ENCODE peak calls at places on chromosomes 4 and X, in eight cellular contexts. T is astrocyte of the spinal cord; I is pulmonary artery endothelial cell; L is posterior cingulate gyrus; P is kidney tubule cell; G is M059J; E is stimulated activated CD4-positive, alpha-beta T cell treated with anti-CD3 and anti-CD28 coated beads, TNF-alpha, amount 100 ng/mL, for 48 hours; H is dorsolateral prefrontal cortex. W is an unnamed sample.

GRCh38 chr4:94763005-94763404 is 5.2 kb downstream of the BMPR1B start:
- DNase-seq in G (no peak), P (no peak), I (no peak), H (no peak), L (no peak), E (no peak), T (no peak), W (no peak)

GRCh38 chrX:112630187-112630586 is 49.6 kb downstream of the LHFPL1 start:
- DNase-seq in T (no peak), P (no peak), G (peak; percentile 21), I (no peak), L (no peak), H (no peak), E (no peak), W (no peak)

GRCh38 chrX:104351173-104351769 is 96.5 kb upstream of the ESX1 start:
- DNase-seq in H (no peak), L (no peak), E (no peak), P (peak; percentile 87), I (peak; percentile 29), T (peak; percentile 79), G (peak; percentile 86), W (no peak)

GRCh38 chr4:3520276-3520675 is 11.9 kb downstream of the LRPAP1 start:
- DNase-seq in I (no peak), H (no peak), T (no peak), G (no peak), L (peak; percentile 20), P (no peak), E (no peak), W (no peak)

GRCh38 chr4:128782076-128782715 is 27.3 kb upstream of the JADE1 start:
- DNase-seq in I (no peak), E (peak; percentile 6), T (no peak), H (no peak), G (no peak), L (no peak), P (peak; percentile 49), W (no peak)

GRCh38 chr4:74032064-74032463 is 6.4 kb downstream of the CXCL3 start:
- DNase-seq in I (peak; percentile 35), L (no peak), G (peak; percentile 21), H (no peak), T (no peak), E (no peak), P (peak; percentile 68), W (no peak)

GRCh38 chr4:86919824-86920223 is 15.0 kb upstream of the AFF1 start:
- DNase-seq in L (no peak), P (peak; percentile 28), I (no peak), H (no peak), T (no peak), G (no peak), E (no peak), W (no peak)

GRCh38 chrX:13506574-13506973 is 62.8 kb upstream of the EGFL6 start:
- DNase-seq in H (no peak), T (peak; percentile 61), I (peak; percentile 11), L (no peak), E (peak; percentile 27), P (peak; percentile 53), G (peak; percentile 48), W (no peak)

GRCh38 chr4:113708250-113708649 is 53.3 kb downstream of the CAMK2D start:
- DNase-seq in P (no peak), E (no peak), H (no peak), G (peak; percentile 89), L (no peak), T (no peak), I (no peak), W (no peak)